ENCODE peak calls at places on chromosomes 1 and 21, in nine cellular contexts. S, Q, W, A, O, M, I, X and U are unnamed samples.

GRCh38 chr21:26140185-26140584 is 30.4 kb downstream of the APP start:
- DNase-seq in I (no peak), S (peak; percentile 29), X (no peak), O (peak; percentile 36), Q (peak; percentile 11), A (no peak), W (no peak), M (peak; percentile 87), U (no peak)

GRCh38 chr1:204841316-204841715 is 29.3 kb upstream of the NFASC start:
- DNase-seq in W (no peak), O (no peak), Q (no peak), X (no peak), S (no peak), M (no peak), I (no peak), A (no peak), U (no peak)

GRCh38 chr1:103108525-103109150 is 316 bp upstream of the COL11A1 start:
- DNase-seq in O (no peak), I (no peak), S (peak; percentile 14), Q (no peak), M (peak; percentile 4), X (no peak), W (no peak), A (no peak), U (no peak)

GRCh38 chr1:55381983-55382382 is 166.8 kb upstream of the USP24 start:
- DNase-seq in X (no peak), O (no peak), M (no peak), A (no peak), I (no peak), Q (no peak), S (no peak), W (no peak), U (no peak)

GRCh38 chr1:64038965-64039926 is 164.2 kb upstream of the UBE2U start:
- DNase-seq in Q (no peak), W (no peak), X (no peak), M (peak; percentile 79), S (peak; percentile 37), O (peak; percentile 25), I (no peak), A (no peak), U (peak; percentile 22)

GRCh38 chr1:205934788-205935187 is 8.5 kb downstream of the SLC26A9 start:
- DNase-seq in X (no peak), Q (no peak), I (no peak), W (no peak), O (no peak), S (no peak), A (no peak), M (no peak), U (no peak)

GRCh38 chr1:245858683-245859509 is 648.2 kb downstream of the SMYD3 start:
- DNase-seq in S (no peak), Q (no peak), O (no peak), I (no peak), W (no peak), A (no peak), X (no peak), M (no peak), U (no peak)

GRCh38 chr1:221604948-221605347 is 136.9 kb downstream of the DUSP10 start:
- DNase-seq in M (no peak), W (no peak), I (no peak), O (no peak), Q (no peak), S (no peak), X (no peak), A (no peak), U (no peak)

GRCh38 chr1:69157046-69157756 is 410.5 kb upstream of the LRRC7 start:
- DNase-seq in Q (no peak), W (no peak), A (no peak), M (no peak), S (no peak), X (no peak), O (no peak), I (no peak), U (no peak)

GRCh38 chr1:193799948-193800690 is 613.7 kb upstream of the B3GALT2 start:
- DNase-seq in X (no peak), A (no peak), O (no peak), W (peak; percentile 0), S (no peak), Q (no peak), I (no peak), M (no peak), U (no peak)

GRCh38 chr1:224245188-224245587 is 62.1 kb downstream of the DEGS1 start:
- DNase-seq in S (no peak), O (peak; percentile 43), M (peak; percentile 22), W (no peak), A (peak; percentile 60), I (peak; percentile 26), X (peak; percentile 60), Q (no peak), U (peak; percentile 3)

GRCh38 chr1:218674280-218674773 is 329.2 kb downstream of the TGFB2 start:
- DNase-seq in A (no peak), M (peak; percentile 43), W (no peak), X (no peak), I (no peak), O (no peak), S (no peak), Q (no peak), U (no peak)

GRCh38 chr1:206953126-206953525 is 6.9 kb upstream of the PIGR start:
- DNase-seq in I (no peak), Q (no peak), A (peak; percentile 83), X (no peak), S (no peak), O (peak; percentile 93), W (no peak), M (no peak), U (peak; percentile 70)

GRCh38 chr1:11692899-11693590 is 1.5 kb downstream of the DRAXIN start:
- DNase-seq in Q (no peak), A (no peak), I (no peak), X (peak; percentile 72), O (peak; percentile 23), M (peak; percentile 93), W (peak; percentile 30), S (no peak), U (peak; percentile 28)

GRCh38 chr1:75123756-75124155 is 10.4 kb upstream of the LHX8 start:
- DNase-seq in I (no peak), S (no peak), W (no peak), Q (no peak), A (no peak), O (no peak), X (no peak), M (no peak), U (no peak)

GRCh38 chr1:183879477-183879876 is 74.6 kb downstream of the RGL1 start:
- DNase-seq in Q (no peak), O (no peak), S (no peak), A (no peak), X (no peak), W (no peak), I (no peak), M (no peak), U (no peak)

GRCh38 chr1:61506944-61507343 is 218.0 kb downstream of the TM2D1 start:
- DNase-seq in M (no peak), S (no peak), Q (no peak), O (no peak), A (no peak), X (no peak), I (no peak), W (no peak), U (no peak)

GRCh38 chr1:1264868-1265272 is 8.8 kb downstream of the UBE2J2 start:
- DNase-seq in Q (no peak), M (peak; percentile 94), S (no peak), I (no peak), A (no peak), O (no peak), W (no peak), X (peak; percentile 36), U (no peak)

GRCh38 chr21:41957991-41958766 is 4.4 kb upstream of the C2CD2 start:
- DNase-seq in I (no peak), M (peak; percentile 90), X (no peak), W (no peak), S (peak; percentile 82), A (peak; percentile 40), Q (peak; percentile 83), O (peak; percentile 51), U (peak; percentile 68)

GRCh38 chr1:3355089-3355488 is 99.4 kb upstream of the ARHGEF16 start:
- DNase-seq in I (no peak), Q (no peak), S (no peak), A (no peak), X (no peak), O (no peak), M (no peak), W (no peak), U (no peak)

GRCh38 chr1:185444651-185445050 is 127.6 kb upstream of the IVNS1ABP start:
- DNase-seq in Q (no peak), O (no peak), M (no peak), A (no peak), W (no peak), X (no peak), S (no peak), I (no peak), U (no peak)

GRCh38 chr1:182616130-182617074 is 12.2 kb upstream of the RGS16 start:
- DNase-seq in Q (no peak), W (peak; percentile 84), O (peak; percentile 64), S (peak; percentile 69), M (no peak), A (peak; percentile 68), X (peak; percentile 91), I (peak; percentile 75), U (peak; percentile 51)

GRCh38 chr1:113930499-113931161 is 1.5 kb downstream of the HIPK1 start:
- DNase-seq in Q (peak; percentile 31), O (peak; percentile 59), A (peak; percentile 40), M (peak; percentile 79), S (no peak), X (peak; percentile 72), I (peak; percentile 57), W (peak; percentile 73), U (peak; percentile 40)

GRCh38 chr1:161119379-161120061 is 1.6 kb downstream of the NIT1 start:
- DNase-seq in X (peak; percentile 66), W (peak; percentile 76), A (no peak), M (peak; percentile 78), O (peak; percentile 52), I (peak; percentile 75), Q (no peak), S (no peak), U (peak; percentile 85)

GRCh38 chr1:204123376-204123775 is 28.5 kb downstream of the ETNK2 start:
- DNase-seq in X (peak; percentile 33), O (no peak), S (no peak), I (no peak), Q (peak; percentile 67), A (no peak), M (peak; percentile 62), W (no peak), U (peak; percentile 31)

GRCh38 chr1:62082456-62083363 is 111.9 kb upstream of the L1TD1 start:
- DNase-seq in M (peak; percentile 57), Q (peak; percentile 32), X (peak; percentile 38), S (peak; percentile 19), I (peak; percentile 49), O (peak; percentile 31), W (peak; percentile 1), A (peak; percentile 22), U (peak; percentile 31)

GRCh38 chr1:221991221-221991620 is 249.3 kb upstream of the DUSP10 start:
- DNase-seq in I (no peak), X (no peak), S (no peak), M (peak; percentile 26), A (no peak), Q (no peak), O (no peak), W (no peak), U (no peak)

GRCh38 chr1:202805886-202806511 is 2.2 kb downstream of the KDM5B start:
- DNase-seq in W (peak; percentile 6), S (no peak), A (no peak), I (no peak), M (no peak), Q (no peak), X (no peak), O (no peak), U (no peak)

GRCh38 chr1:40743452-40743851 is 40.1 kb upstream of the KCNQ4 start:
- DNase-seq in W (no peak), M (no peak), A (no peak), I (no peak), O (no peak), X (no peak), S (no peak), Q (no peak), U (no peak)

GRCh38 chr1:200891774-200892157 is 2.9 kb upstream of the INAVA start:
- DNase-seq in I (no peak), A (peak; percentile 68), M (no peak), Q (peak; percentile 49), O (peak; percentile 79), W (no peak), X (no peak), S (no peak), U (peak; percentile 66)

GRCh38 chr1:1925437-1926345 is 6.6 kb upstream of the TMEM52 start:
- DNase-seq in O (no peak), W (no peak), A (no peak), I (no peak), X (no peak), Q (no peak), M (no peak), S (no peak), U (no peak)